ENCODE peak calls at places on chromosome 19, in four cellular contexts. D is tibial nerve, R is endothelial cell of umbilical vein, N is hepatocyte. S is an unnamed sample.
A peak's percentile ranks its signal among the peaks of the same experiment; 100 is the strongest.

GRCh38 chr19:56664511-56664910 is 7.0 kb downstream of the ZNF835 start:
- DNase-seq in N (no peak), R (no peak), D (no peak), S (no peak)

GRCh38 chr19:35446194-35446593 is 1.9 kb upstream of the FFAR2 start:
- DNase-seq in R (no peak), D (no peak), N (no peak), S (no peak)

GRCh38 chr19:54352041-54352440 is 12.7 kb downstream of the LAIR1 start:
- DNase-seq in D (no peak), R (no peak), N (no peak), S (no peak)

GRCh38 chr19:11848200-11848593 is 329 bp upstream of the ZNF439 start:
- DNase-seq in R (no peak), N (no peak), D (no peak), S (no peak)

GRCh38 chr19:19591133-19591825 is 27.2 kb downstream of the PBX4 start:
- DNase-seq in N (peak; percentile 75), D (no peak), R (no peak), S (no peak)

GRCh38 chr19:43638214-43638990 is 1.2 kb downstream of the CADM4 start:
- DNase-seq in N (no peak), D (no peak), R (no peak), S (no peak)

GRCh38 chr19:12706332-12706718 is 9.9 kb upstream of the FBXW9 start:
- DNase-seq in D (no peak), R (no peak), N (no peak), S (no peak)

GRCh38 chr19:52226652-52227051 is 36.8 kb downstream of the PPP2R1A start:
- DNase-seq in N (no peak), R (no peak), D (no peak), S (no peak)

GRCh38 chr19:11887618-11888531 is at the start of gene ZNF69:
- DNase-seq in N (peak; percentile 94), D (peak; percentile 82), R (peak; percentile 33), S (peak; percentile 81)

GRCh38 chr19:50005428-50005827 is 19.7 kb downstream of the VRK3 start:
- DNase-seq in D (no peak), N (no peak), R (no peak), S (no peak)

GRCh38 chr19:18649371-18650047 is 12.7 kb downstream of the KLHL26 start:
- DNase-seq in N (peak; percentile 39), D (peak; percentile 64), R (peak; percentile 68), S (peak; percentile 60)

GRCh38 chr19:42113641-42114348 is 18.5 kb downstream of the POU2F2 start:
- DNase-seq in N (peak; percentile 67), D (no peak), R (peak; percentile 97), S (no peak)

GRCh38 chr19:2309734-2310362 is 1.9 kb upstream of the LINGO3 start:
- DNase-seq in R (no peak), D (no peak), N (no peak), S (peak; percentile 80)

GRCh38 chr19:19782783-19783182 is 38.8 kb downstream of the ZNF506 start:
- DNase-seq in R (no peak), N (no peak), D (no peak), S (no peak)

GRCh38 chr19:51020988-51021651 is 1.6 kb upstream of the KLK10 start:
- DNase-seq in R (peak; percentile 67), D (no peak), N (peak; percentile 61), S (no peak)

DNA sequence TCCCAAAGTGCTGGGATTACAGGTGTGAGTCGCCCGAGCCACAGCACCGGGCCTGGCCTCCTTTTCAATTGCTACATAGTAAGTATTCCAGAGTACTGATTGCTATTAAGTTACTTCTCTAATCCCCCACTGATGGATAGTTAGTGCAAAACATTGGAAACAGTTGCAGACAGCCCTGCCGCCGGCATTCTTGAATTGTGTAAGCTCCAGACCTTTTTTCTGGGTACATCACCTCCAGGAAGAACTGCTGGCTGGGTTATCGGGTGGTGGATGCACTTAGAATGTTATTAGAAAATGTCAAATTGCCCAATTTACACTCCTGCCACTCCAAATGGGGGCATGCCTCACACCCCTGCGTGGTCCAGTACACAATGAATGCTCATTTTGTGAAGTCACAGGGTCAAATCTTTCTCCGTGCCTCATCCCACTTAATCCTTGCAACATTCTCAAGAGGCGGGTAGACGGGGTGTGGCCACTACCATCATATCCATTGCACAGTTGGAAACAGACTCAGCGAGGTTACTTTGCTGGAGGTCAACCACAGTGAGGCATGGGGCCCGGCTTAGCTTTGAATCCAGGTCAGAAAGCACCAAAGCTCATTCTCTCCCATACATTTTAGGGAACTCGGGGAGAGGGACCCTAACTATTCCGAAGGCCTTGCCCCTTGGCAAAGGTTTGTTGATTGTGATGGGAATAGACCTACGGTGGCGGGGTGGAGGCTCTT is 1.0 kb upstream of the KDM4B start:
- DNase-seq in R (no peak), N (no peak), D (no peak), S (no peak)
- H3K4me3 ChIP-seq in R (no peak overlapping the region), N (no peak overlapping the region), D (peak overlapping the region; percentile 4), S (peak overlapping the region; percentile 70)

GRCh38 chr19:45527731-45528130 is 20.5 kb downstream of the VASP start:
- DNase-seq in R (no peak), N (no peak), D (no peak), S (no peak)
- H3K4me3 ChIP-seq in R (no peak overlapping the region), N (no peak overlapping the region), D (no peak overlapping the region), S (peak overlapping the region; percentile 57)

GRCh38 chr19:30017172-30017571 is 75.1 kb downstream of the URI1 start:
- DNase-seq in D (no peak), R (no peak), N (no peak), S (no peak)
- H3K4me3 ChIP-seq in D (no peak overlapping the region), R (no peak overlapping the region), N (no peak overlapping the region), S (no peak overlapping the region)

GRCh38 chr19:1097810-1098176 is 2.6 kb upstream of the POLR2E start:
- DNase-seq in D (no peak), N (no peak), R (no peak), S (no peak)

GRCh38 chr19:1094978-1095701 is at the start of gene POLR2E:
- DNase-seq in R (peak; percentile 97), D (peak; percentile 96), N (peak; percentile 99), S (peak; percentile 99)

GRCh38 chr19:1101337-1101698 is 2.5 kb upstream of the GPX4 start:
- DNase-seq in N (no peak), R (no peak), D (no peak), S (no peak)

GRCh38 chr19:1094655-1094977 is 559 bp downstream of the POLR2E start:
- DNase-seq in N (no peak), R (no peak), D (no peak), S (no peak)

DNA sequence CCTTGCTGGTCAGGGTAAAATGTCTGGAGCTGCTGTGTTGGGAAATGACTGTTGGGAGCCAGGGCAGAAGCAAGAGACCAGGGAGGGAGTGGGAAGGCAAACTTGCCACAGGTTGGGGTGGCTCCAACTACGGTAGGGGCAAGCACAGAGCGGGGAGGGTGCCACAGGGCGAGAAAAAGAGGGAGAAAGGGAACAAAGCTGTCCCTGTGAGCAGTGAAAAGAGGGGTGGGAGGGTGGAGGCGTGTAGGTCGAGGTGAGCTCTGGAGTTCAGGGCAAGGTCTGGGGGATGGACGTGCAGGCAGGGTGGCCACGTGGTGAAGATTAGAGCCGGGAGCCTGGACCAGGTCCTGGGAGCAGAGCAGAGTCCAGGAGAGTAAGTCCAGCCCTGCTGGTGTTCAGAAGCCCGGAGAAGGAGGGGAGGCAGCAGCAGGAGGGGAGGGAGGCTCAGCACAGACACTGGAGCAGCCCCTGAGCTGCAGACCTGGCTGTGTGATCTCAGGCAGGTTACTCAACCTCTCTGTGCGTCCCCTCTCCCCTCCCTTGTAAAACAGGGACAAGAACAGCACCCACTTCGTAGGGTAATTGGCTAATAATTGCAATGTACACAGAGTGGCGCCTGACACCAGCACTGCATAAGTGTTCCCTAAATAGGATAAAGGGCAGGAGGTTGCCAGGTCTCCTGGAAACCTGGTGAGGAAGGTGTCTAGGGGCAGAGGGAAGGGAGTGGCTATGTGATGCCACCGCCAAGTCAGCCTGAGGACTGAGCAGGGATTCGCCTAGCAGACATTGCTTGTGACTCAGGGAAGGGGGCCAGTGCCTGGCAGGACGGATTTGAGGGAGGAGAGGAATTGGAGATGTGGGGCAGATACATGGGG is 3.2 kb upstream of the POLR2E start:
- DNase-seq in N (peak; percentile 80), R (no peak), D (no peak), S (no peak)
- H3K4me3 ChIP-seq in N (no peak overlapping the region), R (no peak overlapping the region), D (no peak overlapping the region), S (no peak overlapping the region)

DNA sequence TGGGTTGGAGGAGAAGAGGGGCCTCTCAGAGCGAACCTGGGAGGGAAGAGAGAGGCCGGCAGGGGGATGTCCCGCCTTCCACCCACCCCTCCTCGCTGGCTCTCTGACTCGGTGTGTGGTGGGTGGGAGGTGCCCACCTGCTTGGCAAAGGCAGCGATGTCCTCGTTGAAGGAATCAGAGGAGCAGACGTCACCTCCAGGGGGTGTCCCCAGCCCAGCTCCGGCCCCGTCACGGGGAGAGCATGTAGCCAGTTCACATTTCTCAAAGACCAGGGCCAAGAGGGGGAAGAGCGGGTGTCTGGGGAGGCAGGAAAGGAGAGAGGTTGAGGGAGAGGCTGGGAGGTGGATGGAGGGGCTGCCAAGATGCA is 2.7 kb downstream of the MEIS3 start:
- DNase-seq in N (no peak), D (no peak), R (no peak), S (no peak)
- H3K4me3 ChIP-seq in N (no peak overlapping the region), D (no peak overlapping the region), R (no peak overlapping the region), S (peak overlapping the region; percentile 61)

S was measured in dorsolateral prefrontal cortex.